ENCODE peak calls at places on chromosomes 4 and X, in ten cellular contexts. One of them, this sample, is unnamed.

GRCh38 chr4:153207561-153207960 is 3.3 kb downstream of the TRIM2 start:
- DNase-seq in tibial nerve: no peak
- DNase-seq in H1: no peak
- DNase-seq in esophagus squamous epithelium: no peak
- DNase-seq in activated T-helper 1 cell treated with anti-CD3 and anti-CD28 coated beads, Interleukin-2, amount 50 U/mL, for 16 hours: no peak
- DNase-seq in CD4-positive, alpha-beta T cell: no peak
- DNase-seq in lower leg skin: no peak
- DNase-seq in T-cell: no peak
- DNase-seq in AG08396: peak
- DNase-seq in stimulated activated CD4-positive, alpha-beta T cell treated with anti-CD3 and anti-CD28 coated beads, Interleukin-1b, Interleukin-23, amount 100 ng/mL, for 24 hours: no peak
- DNase-seq in this sample: no peak

GRCh38 chr4:76607266-76607799 is 172.3 kb downstream of the SHROOM3 start:
- DNase-seq in tibial nerve: no peak
- DNase-seq in H1: no peak
- DNase-seq in esophagus squamous epithelium: no peak
- DNase-seq in activated T-helper 1 cell treated with anti-CD3 and anti-CD28 coated beads, Interleukin-2, amount 50 U/mL, for 16 hours: no peak
- DNase-seq in CD4-positive, alpha-beta T cell: no peak
- DNase-seq in lower leg skin: no peak
- DNase-seq in T-cell: no peak
- DNase-seq in AG08396: no peak
- DNase-seq in stimulated activated CD4-positive, alpha-beta T cell treated with anti-CD3 and anti-CD28 coated beads, Interleukin-1b, Interleukin-23, amount 100 ng/mL, for 24 hours: no peak
- DNase-seq in this sample: peak

GRCh38 chr4:169645627-169646026 is 25.2 kb downstream of the CLCN3 start:
- DNase-seq in tibial nerve: no peak
- DNase-seq in H1: no peak
- DNase-seq in esophagus squamous epithelium: no peak
- DNase-seq in activated T-helper 1 cell treated with anti-CD3 and anti-CD28 coated beads, Interleukin-2, amount 50 U/mL, for 16 hours: no peak
- DNase-seq in CD4-positive, alpha-beta T cell: no peak
- DNase-seq in lower leg skin: no peak
- DNase-seq in T-cell: no peak
- DNase-seq in AG08396: no peak
- DNase-seq in stimulated activated CD4-positive, alpha-beta T cell treated with anti-CD3 and anti-CD28 coated beads, Interleukin-1b, Interleukin-23, amount 100 ng/mL, for 24 hours: no peak
- DNase-seq in this sample: no peak

GRCh38 chrX:13287816-13288215 is 32.0 kb downstream of the ATXN3L start:
- DNase-seq in tibial nerve: no peak
- DNase-seq in H1: no peak
- DNase-seq in esophagus squamous epithelium: no peak
- DNase-seq in activated T-helper 1 cell treated with anti-CD3 and anti-CD28 coated beads, Interleukin-2, amount 50 U/mL, for 16 hours: no peak
- DNase-seq in CD4-positive, alpha-beta T cell: no peak
- DNase-seq in lower leg skin: no peak
- DNase-seq in T-cell: no peak
- DNase-seq in AG08396: peak
- DNase-seq in stimulated activated CD4-positive, alpha-beta T cell treated with anti-CD3 and anti-CD28 coated beads, Interleukin-1b, Interleukin-23, amount 100 ng/mL, for 24 hours: no peak
- DNase-seq in this sample: no peak

GRCh38 chr4:35772291-35772690 is 472.0 kb downstream of the ARAP2 start:
- DNase-seq in tibial nerve: no peak
- DNase-seq in H1: no peak
- DNase-seq in esophagus squamous epithelium: no peak
- DNase-seq in activated T-helper 1 cell treated with anti-CD3 and anti-CD28 coated beads, Interleukin-2, amount 50 U/mL, for 16 hours: no peak
- DNase-seq in CD4-positive, alpha-beta T cell: no peak
- DNase-seq in lower leg skin: no peak
- DNase-seq in T-cell: no peak
- DNase-seq in AG08396: no peak
- DNase-seq in stimulated activated CD4-positive, alpha-beta T cell treated with anti-CD3 and anti-CD28 coated beads, Interleukin-1b, Interleukin-23, amount 100 ng/mL, for 24 hours: no peak
- DNase-seq in this sample: no peak

GRCh38 chr4:125334936-125335335 is 20.2 kb downstream of the FAT4 start:
- DNase-seq in tibial nerve: no peak
- DNase-seq in H1: no peak
- DNase-seq in esophagus squamous epithelium: no peak
- DNase-seq in activated T-helper 1 cell treated with anti-CD3 and anti-CD28 coated beads, Interleukin-2, amount 50 U/mL, for 16 hours: no peak
- DNase-seq in CD4-positive, alpha-beta T cell: no peak
- DNase-seq in lower leg skin: no peak
- DNase-seq in T-cell: no peak
- DNase-seq in AG08396: no peak
- DNase-seq in stimulated activated CD4-positive, alpha-beta T cell treated with anti-CD3 and anti-CD28 coated beads, Interleukin-1b, Interleukin-23, amount 100 ng/mL, for 24 hours: no peak
- DNase-seq in this sample: no peak

GRCh38 chr4:113003841-113004240 is 45.6 kb upstream of the ANK2 start:
- DNase-seq in tibial nerve: no peak
- DNase-seq in H1: no peak
- DNase-seq in esophagus squamous epithelium: no peak
- DNase-seq in activated T-helper 1 cell treated with anti-CD3 and anti-CD28 coated beads, Interleukin-2, amount 50 U/mL, for 16 hours: no peak
- DNase-seq in CD4-positive, alpha-beta T cell: no peak
- DNase-seq in lower leg skin: no peak
- DNase-seq in T-cell: no peak
- DNase-seq in AG08396: no peak
- DNase-seq in stimulated activated CD4-positive, alpha-beta T cell treated with anti-CD3 and anti-CD28 coated beads, Interleukin-1b, Interleukin-23, amount 100 ng/mL, for 24 hours: no peak
- DNase-seq in this sample: no peak

GRCh38 chr4:68375667-68376559 is 26.0 kb upstream of the YTHDC1 start:
- DNase-seq in tibial nerve: peak
- DNase-seq in H1: peak
- DNase-seq in esophagus squamous epithelium: no peak
- DNase-seq in activated T-helper 1 cell treated with anti-CD3 and anti-CD28 coated beads, Interleukin-2, amount 50 U/mL, for 16 hours: peak
- DNase-seq in CD4-positive, alpha-beta T cell: peak
- DNase-seq in lower leg skin: no peak
- DNase-seq in T-cell: peak
- DNase-seq in AG08396: peak
- DNase-seq in stimulated activated CD4-positive, alpha-beta T cell treated with anti-CD3 and anti-CD28 coated beads, Interleukin-1b, Interleukin-23, amount 100 ng/mL, for 24 hours: peak
- DNase-seq in this sample: peak

GRCh38 chr4:73897380-73898136 is 28.4 kb downstream of the CXCL1 start:
- DNase-seq in tibial nerve: no peak
- DNase-seq in H1: no peak
- DNase-seq in esophagus squamous epithelium: no peak
- DNase-seq in activated T-helper 1 cell treated with anti-CD3 and anti-CD28 coated beads, Interleukin-2, amount 50 U/mL, for 16 hours: no peak
- DNase-seq in CD4-positive, alpha-beta T cell: no peak
- DNase-seq in lower leg skin: no peak
- DNase-seq in T-cell: no peak
- DNase-seq in AG08396: no peak
- DNase-seq in stimulated activated CD4-positive, alpha-beta T cell treated with anti-CD3 and anti-CD28 coated beads, Interleukin-1b, Interleukin-23, amount 100 ng/mL, for 24 hours: no peak
- DNase-seq in this sample: no peak

GRCh38 chr4:125760956-125761355 is 446.2 kb downstream of the FAT4 start:
- DNase-seq in tibial nerve: no peak
- DNase-seq in H1: no peak
- DNase-seq in esophagus squamous epithelium: no peak
- DNase-seq in activated T-helper 1 cell treated with anti-CD3 and anti-CD28 coated beads, Interleukin-2, amount 50 U/mL, for 16 hours: no peak
- DNase-seq in CD4-positive, alpha-beta T cell: no peak
- DNase-seq in lower leg skin: no peak
- DNase-seq in T-cell: no peak
- DNase-seq in AG08396: no peak
- DNase-seq in stimulated activated CD4-positive, alpha-beta T cell treated with anti-CD3 and anti-CD28 coated beads, Interleukin-1b, Interleukin-23, amount 100 ng/mL, for 24 hours: no peak
- DNase-seq in this sample: no peak

GRCh38 chr4:141713771-141714445 is 77.5 kb downstream of the IL15 start:
- DNase-seq in tibial nerve: no peak
- DNase-seq in H1: no peak
- DNase-seq in esophagus squamous epithelium: no peak
- DNase-seq in activated T-helper 1 cell treated with anti-CD3 and anti-CD28 coated beads, Interleukin-2, amount 50 U/mL, for 16 hours: no peak
- DNase-seq in CD4-positive, alpha-beta T cell: no peak
- DNase-seq in lower leg skin: no peak
- DNase-seq in T-cell: no peak
- DNase-seq in AG08396: peak
- DNase-seq in stimulated activated CD4-positive, alpha-beta T cell treated with anti-CD3 and anti-CD28 coated beads, Interleukin-1b, Interleukin-23, amount 100 ng/mL, for 24 hours: no peak
- DNase-seq in this sample: no peak

GRCh38 chrX:41559235-41559634 is 112.1 kb downstream of the NYX start:
- DNase-seq in tibial nerve: no peak
- DNase-seq in H1: no peak
- DNase-seq in esophagus squamous epithelium: no peak
- DNase-seq in activated T-helper 1 cell treated with anti-CD3 and anti-CD28 coated beads, Interleukin-2, amount 50 U/mL, for 16 hours: no peak
- DNase-seq in CD4-positive, alpha-beta T cell: no peak
- DNase-seq in lower leg skin: no peak
- DNase-seq in T-cell: no peak
- DNase-seq in AG08396: no peak
- DNase-seq in stimulated activated CD4-positive, alpha-beta T cell treated with anti-CD3 and anti-CD28 coated beads, Interleukin-1b, Interleukin-23, amount 100 ng/mL, for 24 hours: no peak
- DNase-seq in this sample: no peak

GRCh38 chr4:30172416-30172815 is 547.8 kb upstream of the PCDH7 start:
- DNase-seq in tibial nerve: no peak
- DNase-seq in H1: no peak
- DNase-seq in esophagus squamous epithelium: no peak
- DNase-seq in activated T-helper 1 cell treated with anti-CD3 and anti-CD28 coated beads, Interleukin-2, amount 50 U/mL, for 16 hours: no peak
- DNase-seq in CD4-positive, alpha-beta T cell: no peak
- DNase-seq in lower leg skin: no peak
- DNase-seq in T-cell: no peak
- DNase-seq in AG08396: no peak
- DNase-seq in stimulated activated CD4-positive, alpha-beta T cell treated with anti-CD3 and anti-CD28 coated beads, Interleukin-1b, Interleukin-23, amount 100 ng/mL, for 24 hours: no peak
- DNase-seq in this sample: no peak

This sample was measured in GM13976.